ENCODE peak calls at places on chromosomes 4 and X, in ten cellular contexts. V, G, Z, X, P, T, E, F, D and B are unnamed samples.
A peak's percentile ranks its signal among the peaks of the same experiment; 100 is the strongest.

GRCh38 chr4:104519588-104519987 is 24.9 kb upstream of the CXXC4 start:
- DNase-seq in E (no peak), X (no peak), F (no peak), T (no peak), P (no peak), V (no peak), Z (no peak), D (no peak), G (no peak), B (no peak)

GRCh38 chr4:154254999-154255398 is 236.6 kb downstream of the DCHS2 start:
- DNase-seq in T (no peak), V (no peak), Z (no peak), G (no peak), D (no peak), X (no peak), P (no peak), F (no peak), E (no peak), B (no peak)

GRCh38 chr4:13597604-13598003 is 29.9 kb downstream of the BOD1L1 start:
- DNase-seq in Z (peak; percentile 18), T (no peak), E (no peak), D (peak; percentile 32), F (no peak), X (peak; percentile 5), V (no peak), G (no peak), P (no peak), B (peak; percentile 27)

GRCh38 chr4:17613761-17614415 is 553 bp upstream of the MED28 start:
- DNase-seq in F (peak; percentile 51), V (peak; percentile 1), G (no peak), X (peak; percentile 79), Z (peak; percentile 71), T (peak; percentile 56), D (peak; percentile 88), E (peak; percentile 40), P (peak; percentile 74), B (peak; percentile 74)

GRCh38 chrX:7996851-7997250 is 69.6 kb upstream of the PNPLA4 start:
- DNase-seq in G (no peak), P (no peak), T (no peak), X (no peak), F (no peak), D (no peak), E (no peak), V (no peak), Z (no peak), B (no peak)

GRCh38 chr4:87882321-87882720 is 49.6 kb downstream of the MEPE start:
- DNase-seq in P (no peak), F (no peak), D (no peak), E (no peak), G (no peak), Z (peak; percentile 19), X (peak; percentile 12), T (no peak), V (no peak), B (no peak)

GRCh38 chrX:2549874-2550273 is 49.1 kb upstream of the DHRSX start:
- DNase-seq in T (no peak), G (no peak), E (no peak), F (no peak), D (no peak), Z (no peak), V (peak; percentile 61), X (no peak), P (no peak), B (no peak)

GRCh38 chr4:54085284-54085683 is 14.7 kb upstream of the GSX2 start:
- DNase-seq in Z (peak; percentile 79), P (peak; percentile 79), G (no peak), F (peak; percentile 63), T (peak; percentile 69), V (no peak), D (peak; percentile 88), E (peak; percentile 86), X (peak; percentile 88), B (peak; percentile 91)

GRCh38 chrX:134572816-134573682 is 85.2 kb downstream of the PLAC1 start:
- DNase-seq in V (no peak), X (no peak), P (no peak), D (peak; percentile 72), E (no peak), F (no peak), G (no peak), T (no peak), Z (no peak), B (no peak)

GRCh38 chr4:173167793-173168395 is 717 bp upstream of the GALNT7 start:
- DNase-seq in Z (peak; percentile 40), E (no peak), P (peak; percentile 6), V (peak; percentile 72), X (no peak), G (no peak), F (peak; percentile 61), D (peak; percentile 45), T (no peak), B (peak; percentile 92)

GRCh38 chr4:106929248-106929647 is 106.9 kb downstream of the DKK2 start:
- DNase-seq in X (no peak), P (no peak), V (no peak), G (no peak), F (no peak), Z (no peak), D (no peak), T (no peak), E (no peak), B (no peak)

GRCh38 chrX:119041175-119041574 is 31.6 kb upstream of the CT47C1 start:
- DNase-seq in D (peak; percentile 85), T (peak; percentile 45), Z (peak; percentile 71), X (peak; percentile 66), V (no peak), G (no peak), P (peak; percentile 68), E (peak; percentile 74), F (peak; percentile 61), B (peak; percentile 84)

GRCh38 chr4:87566276-87566675 is 37.1 kb upstream of the SPARCL1 start:
- DNase-seq in P (no peak), D (no peak), Z (no peak), G (no peak), E (no peak), X (no peak), F (no peak), V (no peak), T (no peak), B (no peak)

GRCh38 chr4:41204400-41204978 is 9.9 kb downstream of the APBB2 start:
- DNase-seq in X (peak; percentile 74), E (no peak), V (no peak), G (no peak), T (no peak), F (peak; percentile 79), D (peak; percentile 90), P (peak; percentile 39), Z (peak; percentile 70), B (no peak)